ENCODE peak calls at places on chromosomes 5 and 9, in ten cellular contexts. X is ecto neural progenitor cell; P is stimulated activated CD8-positive, alpha-beta memory T cell treated with anti-CD3 and anti-CD28 coated beads, Interleukin-15, amount 100 ng/mL, for 1 hour; L is small intestine; H is HS-5; F is DMS53; V is heart right ventricle; B is HTR-8/SVneo; J is activated CD8-positive, alpha-beta T cell treated with anti-CD3 and anti-CD28 coated beads for 36 hours; K is erythroblast. T is an unnamed sample.
A peak's percentile ranks its signal among the peaks of the same experiment; 100 is the strongest.

GRCh38 chr5:151509231-151509630 is 61.8 kb downstream of the SLC36A1 start:
- DNase-seq in X (no peak), P (no peak), L (no peak), H (no peak), F (no peak), V (no peak), B (no peak), J (no peak), K (no peak), T (peak; percentile 75)

GRCh38 chr9:72588336-72588735 is 66.9 kb downstream of the TMC1 start:
- DNase-seq in X (no peak), P (no peak), L (no peak), H (no peak), F (no peak), V (no peak), B (no peak), J (no peak), K (no peak), T (peak; percentile 33)

GRCh38 chr5:94969174-94969573 is 315.7 kb downstream of the MCTP1 start:
- DNase-seq in X (no peak), P (no peak), L (no peak), H (no peak), F (peak; percentile 66), V (no peak), B (no peak), J (no peak), K (peak; percentile 31), T (peak; percentile 64)

GRCh38 chr9:79858509-79858908 is 286.7 kb downstream of the TLE4 start:
- DNase-seq in X (no peak), P (no peak), L (peak; percentile 55), H (no peak), F (peak; percentile 3), V (no peak), B (no peak), J (peak; percentile 6), K (peak; percentile 2), T (no peak)

GRCh38 chr5:157225463-157226422 is 40.2 kb upstream of the CYFIP2 start:
- DNase-seq in X (no peak), P (no peak), L (no peak), H (no peak), F (no peak), V (no peak), B (no peak), J (no peak), K (no peak), T (no peak)

GRCh38 chr9:131049829-131050715 is 41.1 kb downstream of the LAMC3 start:
- DNase-seq in X (no peak), P (no peak), L (no peak), H (no peak), F (peak; percentile 52), V (no peak), B (no peak), J (no peak), K (no peak), T (no peak)

GRCh38 chr9:125126019-125126746 is 17.1 kb downstream of the SCAI start:
- DNase-seq in X (no peak), P (peak; percentile 51), L (peak; percentile 56), H (peak; percentile 93), F (no peak), V (peak; percentile 68), B (peak; percentile 66), J (peak; percentile 92), K (peak; percentile 20), T (no peak)

GRCh38 chr9:123419721-123420559 is 63.9 kb downstream of the CRB2 start:
- DNase-seq in X (no peak), P (no peak), L (no peak), H (no peak), F (no peak), V (no peak), B (no peak), J (no peak), K (no peak), T (no peak)

GRCh38 chr9:117783828-117784227 is 79.6 kb downstream of the TLR4 start:
- DNase-seq in X (no peak), P (no peak), L (peak; percentile 89), H (no peak), F (no peak), V (no peak), B (no peak), J (peak; percentile 38), K (no peak), T (peak; percentile 22)

GRCh38 chr5:18314192-18314778 is 680.0 kb downstream of the TAF11L14 start:
- DNase-seq in X (no peak), P (no peak), L (peak; percentile 3), H (no peak), F (peak; percentile 61), V (no peak), B (peak; percentile 32), J (peak; percentile 15), K (peak; percentile 55), T (peak; percentile 43)

GRCh38 chr5:178590924-178591423 is 781 bp upstream of the COL23A1 start:
- DNase-seq in X (no peak), P (no peak), L (no peak), H (no peak), F (no peak), V (peak; percentile 18), B (no peak), J (no peak), K (no peak), T (no peak)

T was measured in NCI-H69.